ENCODE peak calls at places on chromosomes 3 and 15, in five cellular contexts. E is stimulated activated CD4-positive, alpha-beta T cell treated with anti-CD3 and anti-CD28 coated beads, Interleukin-2, amount 100 ng/mL, for 48 hours; J is NB4; M is T-helper 17 cell; N is NCI-H1092. O is an unnamed sample.
A peak's percentile ranks its signal among the peaks of the same experiment; 100 is the strongest.

GRCh38 chr3:102714567-102714966 is 279.8 kb downstream of the ZPLD1 start:
- DNase-seq in E (no peak), N (no peak), M (no peak), J (no peak), O (no peak)

GRCh38 chr15:65326109-65326508 is 21.6 kb downstream of the RNU5B-1 start:
- DNase-seq in M (no peak), E (no peak), N (no peak), J (no peak), O (no peak)

GRCh38 chr15:81908111-81908510 is 137.7 kb downstream of the MEX3B start:
- DNase-seq in J (no peak), N (no peak), M (no peak), E (no peak), O (no peak)

GRCh38 chr3:71987089-71987735 is 202.3 kb upstream of the PROK2 start:
- DNase-seq in N (no peak), E (no peak), M (no peak), J (no peak), O (no peak)

GRCh38 chr3:55369491-55369890 is 117.6 kb downstream of the WNT5A start:
- DNase-seq in M (no peak), J (no peak), N (no peak), E (no peak), O (no peak)

GRCh38 chr3:107910713-107911259 is 180.0 kb downstream of the CD47 start:
- DNase-seq in E (peak; percentile 13), N (no peak), J (no peak), M (no peak), O (no peak)

GRCh38 chr3:157427906-157428305 is 8.7 kb upstream of the PTX3 start:
- DNase-seq in M (no peak), E (no peak), N (no peak), J (no peak), O (no peak)

GRCh38 chr15:95715919-95716318 is 614.6 kb upstream of the NR2F2 start:
- DNase-seq in J (no peak), E (no peak), N (no peak), M (no peak), O (no peak)

GRCh38 chr15:47517737-47518136 is 199.6 kb upstream of the SEMA6D start:
- DNase-seq in E (no peak), M (no peak), N (no peak), J (no peak), O (no peak)

GRCh38 chr3:29137601-29138000 is 143.3 kb upstream of the RBMS3 start:
- DNase-seq in M (no peak), N (no peak), E (no peak), J (no peak), O (no peak)

GRCh38 chr3:128624526-128625138 is 26.0 kb downstream of the RPN1 start:
- DNase-seq in N (no peak), J (no peak), M (no peak), E (no peak), O (no peak)

GRCh38 chr3:47910777-47911440 is 105.3 kb downstream of the MAP4 start:
- DNase-seq in N (no peak), J (no peak), M (no peak), E (no peak), O (no peak)

GRCh38 chr3:67941433-67942030 is 287.1 kb upstream of the SUCLG2 start:
- DNase-seq in N (no peak), M (no peak), E (no peak), J (no peak), O (no peak)

GRCh38 chr3:185087419-185087818 is 65.4 kb downstream of the C3orf70 start:
- DNase-seq in N (no peak), J (no peak), E (no peak), M (no peak), O (no peak)

GRCh38 chr3:39202094-39202493 is 9.7 kb upstream of the XIRP1 start:
- DNase-seq in J (no peak), E (no peak), N (no peak), M (no peak), O (no peak)

GRCh38 chr3:86969500-86970189 is 21.3 kb downstream of the VGLL3 start:
- DNase-seq in E (peak; percentile 19), M (no peak), N (peak; percentile 4), J (peak; percentile 54), O (peak; percentile 39)

GRCh38 chr15:52228928-52229327 is 37.7 kb upstream of the GNB5 start:
- DNase-seq in M (no peak), E (no peak), N (no peak), J (no peak), O (no peak)

GRCh38 chr3:170149016-170149415 is 32.5 kb downstream of the PHC3 start:
- DNase-seq in J (peak; percentile 80), E (no peak), N (no peak), M (no peak), O (no peak)

GRCh38 chr15:70095387-70096214 is 2.1 kb downstream of the TLE3 start:
- DNase-seq in N (peak; percentile 12), E (peak; percentile 28), M (peak; percentile 39), J (peak; percentile 74), O (no peak)

GRCh38 chr3:141796436-141797166 is 33.4 kb downstream of the GRK7 start:
- DNase-seq in N (no peak), E (peak; percentile 65), M (no peak), J (peak; percentile 92), O (peak; percentile 76)

GRCh38 chr3:30586806-30587486 is 19.5 kb upstream of the TGFBR2 start:
- DNase-seq in N (no peak), J (no peak), M (no peak), E (no peak), O (no peak)

GRCh38 chr15:89787946-89788345 is 11.8 kb downstream of the MESP2 start:
- DNase-seq in N (no peak), E (no peak), M (no peak), J (no peak), O (no peak)

GRCh38 chr15:43912991-43913927 is 86.5 kb downstream of the WDR76 start:
- DNase-seq in M (no peak), J (no peak), N (no peak), E (no peak), O (no peak)

GRCh38 chr15:67998599-67999122 is 55.5 kb upstream of the PIAS1 start:
- DNase-seq in E (no peak), N (no peak), M (no peak), J (no peak), O (no peak)

GRCh38 chr15:73637527-73637926 is 4.3 kb upstream of the NPTN start:
- DNase-seq in E (no peak), J (no peak), M (no peak), N (no peak), O (no peak)

GRCh38 chr15:40441012-40441735 is 421 bp downstream of the BAHD1 start:
- DNase-seq in E (no peak), N (no peak), M (no peak), J (no peak), O (no peak)

GRCh38 chr3:146594843-146595482 is 10.2 kb downstream of the PLSCR5 start:
- DNase-seq in J (peak; percentile 6), N (no peak), M (no peak), E (no peak), O (peak; percentile 5)

GRCh38 chr3:44969779-44970178 is 6.2 kb downstream of the ZDHHC3 start:
- DNase-seq in J (no peak), M (no peak), E (no peak), N (no peak), O (no peak)

GRCh38 chr3:198032445-198032936 is 72.5 kb downstream of the LMLN start:
- DNase-seq in J (no peak), E (no peak), M (no peak), N (no peak), O (no peak)

GRCh38 chr3:26625187-26625586 is 2.6 kb downstream of the LRRC3B start:
- DNase-seq in E (no peak), M (no peak), N (no peak), J (no peak), O (no peak)

GRCh38 chr3:126159476-126159875 is 20.9 kb downstream of the ALDH1L1 start:
- DNase-seq in J (no peak), E (no peak), M (no peak), N (no peak), O (no peak)